ENCODE peak calls at places on chromosomes 7 and 10, in ten cellular contexts. One of them, this sample, is unnamed.

GRCh38 chr7:131898418-131898817 is 342.0 kb upstream of the PODXL start:
- DNase-seq in tibial nerve: no peak
- DNase-seq in effector memory CD4-positive, alpha-beta T cell: no peak
- DNase-seq in adrenal gland: no peak
- DNase-seq in astrocyte: peak; percentile 77
- DNase-seq in right lobe of liver: peak; percentile 11
- DNase-seq in mesenchymal stem cell: no peak
- DNase-seq in NT2/D1: no peak
- DNase-seq in psoas muscle: no peak
- DNase-seq in HCT116: no peak
- DNase-seq in this sample: no peak

GRCh38 chr7:37208528-37208927 is 240.1 kb downstream of the ELMO1 start:
- DNase-seq in psoas muscle: peak; percentile 60
- DNase-seq in right lobe of liver: peak; percentile 84
- DNase-seq in HCT116: peak; percentile 43
- DNase-seq in mesenchymal stem cell: peak; percentile 82
- DNase-seq in tibial nerve: peak; percentile 82
- DNase-seq in effector memory CD4-positive, alpha-beta T cell: no peak
- DNase-seq in adrenal gland: peak; percentile 91
- DNase-seq in astrocyte: peak; percentile 38
- DNase-seq in NT2/D1: peak; percentile 55
- DNase-seq in this sample: peak; percentile 49

GRCh38 chr7:36787933-36788378 is 63.7 kb upstream of the AOAH start:
- DNase-seq in tibial nerve: no peak
- DNase-seq in right lobe of liver: no peak
- DNase-seq in psoas muscle: no peak
- DNase-seq in effector memory CD4-positive, alpha-beta T cell: no peak
- DNase-seq in adrenal gland: no peak
- DNase-seq in astrocyte: no peak
- DNase-seq in HCT116: no peak
- DNase-seq in mesenchymal stem cell: no peak
- DNase-seq in NT2/D1: no peak
- DNase-seq in this sample: no peak

GRCh38 chr7:36287371-36288241 is 102.1 kb upstream of the ANLN start:
- DNase-seq in tibial nerve: no peak
- DNase-seq in right lobe of liver: no peak
- DNase-seq in HCT116: no peak
- DNase-seq in psoas muscle: peak; percentile 48
- DNase-seq in adrenal gland: no peak
- DNase-seq in mesenchymal stem cell: no peak
- DNase-seq in NT2/D1: no peak
- DNase-seq in effector memory CD4-positive, alpha-beta T cell: peak; percentile 30
- DNase-seq in astrocyte: no peak
- DNase-seq in this sample: no peak

GRCh38 chr7:136956671-136957070 is 88.2 kb downstream of the CHRM2 start:
- DNase-seq in right lobe of liver: no peak
- DNase-seq in adrenal gland: no peak
- DNase-seq in tibial nerve: no peak
- DNase-seq in mesenchymal stem cell: peak; percentile 81
- DNase-seq in NT2/D1: no peak
- DNase-seq in astrocyte: peak; percentile 55
- DNase-seq in HCT116: no peak
- DNase-seq in psoas muscle: no peak
- DNase-seq in effector memory CD4-positive, alpha-beta T cell: no peak
- DNase-seq in this sample: no peak

GRCh38 chr7:91079491-91079890 is 184.7 kb upstream of the FZD1 start:
- DNase-seq in HCT116: no peak
- DNase-seq in NT2/D1: no peak
- DNase-seq in astrocyte: peak; percentile 67
- DNase-seq in mesenchymal stem cell: no peak
- DNase-seq in effector memory CD4-positive, alpha-beta T cell: no peak
- DNase-seq in psoas muscle: no peak
- DNase-seq in adrenal gland: no peak
- DNase-seq in right lobe of liver: no peak
- DNase-seq in tibial nerve: no peak
- DNase-seq in this sample: no peak

GRCh38 chr10:127151981-127152699 is 44.3 kb downstream of the INSYN2A start:
- DNase-seq in tibial nerve: no peak
- DNase-seq in right lobe of liver: peak; percentile 90
- DNase-seq in astrocyte: peak; percentile 48
- DNase-seq in adrenal gland: no peak
- DNase-seq in mesenchymal stem cell: peak; percentile 59
- DNase-seq in psoas muscle: no peak
- DNase-seq in effector memory CD4-positive, alpha-beta T cell: no peak
- DNase-seq in NT2/D1: no peak
- DNase-seq in HCT116: no peak
- DNase-seq in this sample: no peak

GRCh38 chr7:142556745-142557144 is 192.5 kb upstream of the PRSS1 start:
- DNase-seq in astrocyte: peak; percentile 98
- DNase-seq in right lobe of liver: peak; percentile 73
- DNase-seq in tibial nerve: peak; percentile 40
- DNase-seq in adrenal gland: peak; percentile 66
- DNase-seq in psoas muscle: peak; percentile 62
- DNase-seq in HCT116: peak; percentile 71
- DNase-seq in NT2/D1: peak; percentile 43
- DNase-seq in mesenchymal stem cell: peak; percentile 86
- DNase-seq in effector memory CD4-positive, alpha-beta T cell: no peak
- DNase-seq in this sample: no peak

GRCh38 chr10:100186253-100186780 is 488 bp upstream of the ERLIN1 start:
- DNase-seq in NT2/D1: no peak
- DNase-seq in psoas muscle: peak; percentile 44
- DNase-seq in HCT116: no peak
- DNase-seq in adrenal gland: peak; percentile 67
- DNase-seq in mesenchymal stem cell: no peak
- DNase-seq in effector memory CD4-positive, alpha-beta T cell: no peak
- DNase-seq in right lobe of liver: no peak
- DNase-seq in astrocyte: no peak
- DNase-seq in tibial nerve: peak; percentile 10
- DNase-seq in this sample: peak; percentile 57

GRCh38 chr10:103932996-103933395 is 15.0 kb upstream of the STN1 start:
- DNase-seq in adrenal gland: no peak
- DNase-seq in mesenchymal stem cell: no peak
- DNase-seq in HCT116: no peak
- DNase-seq in tibial nerve: no peak
- DNase-seq in astrocyte: no peak
- DNase-seq in effector memory CD4-positive, alpha-beta T cell: no peak
- DNase-seq in NT2/D1: no peak
- DNase-seq in right lobe of liver: no peak
- DNase-seq in psoas muscle: no peak
- DNase-seq in this sample: no peak

GRCh38 chr7:20578257-20578771 is 37.2 kb upstream of the ABCB5 start:
- DNase-seq in mesenchymal stem cell: no peak
- DNase-seq in adrenal gland: no peak
- DNase-seq in HCT116: no peak
- DNase-seq in psoas muscle: no peak
- DNase-seq in right lobe of liver: no peak
- DNase-seq in NT2/D1: no peak
- DNase-seq in tibial nerve: no peak
- DNase-seq in astrocyte: no peak
- DNase-seq in effector memory CD4-positive, alpha-beta T cell: no peak
- DNase-seq in this sample: no peak

GRCh38 chr7:113639221-113639620 is 279.6 kb downstream of the PPP1R3A start:
- DNase-seq in HCT116: no peak
- DNase-seq in effector memory CD4-positive, alpha-beta T cell: no peak
- DNase-seq in right lobe of liver: no peak
- DNase-seq in adrenal gland: no peak
- DNase-seq in astrocyte: no peak
- DNase-seq in mesenchymal stem cell: no peak
- DNase-seq in tibial nerve: no peak
- DNase-seq in psoas muscle: no peak
- DNase-seq in NT2/D1: no peak
- DNase-seq in this sample: no peak

GRCh38 chr10:7872041-7872442 is 53.7 kb downstream of the TAF3 start:
- DNase-seq in psoas muscle: no peak
- DNase-seq in tibial nerve: no peak
- DNase-seq in right lobe of liver: no peak
- DNase-seq in astrocyte: no peak
- DNase-seq in effector memory CD4-positive, alpha-beta T cell: no peak
- DNase-seq in adrenal gland: no peak
- DNase-seq in mesenchymal stem cell: peak; percentile 38
- DNase-seq in HCT116: peak; percentile 0
- DNase-seq in NT2/D1: no peak
- DNase-seq in this sample: no peak

GRCh38 chr7:43642897-43643630 is 60.2 kb downstream of the STK17A start:
- DNase-seq in mesenchymal stem cell: no peak
- DNase-seq in NT2/D1: no peak
- DNase-seq in tibial nerve: no peak
- DNase-seq in adrenal gland: no peak
- DNase-seq in effector memory CD4-positive, alpha-beta T cell: no peak
- DNase-seq in psoas muscle: no peak
- DNase-seq in HCT116: no peak
- DNase-seq in astrocyte: no peak
- DNase-seq in right lobe of liver: no peak
- DNase-seq in this sample: no peak

GRCh38 chr7:43643842-43644241 is 60.9 kb downstream of the STK17A start:
- DNase-seq in psoas muscle: no peak
- DNase-seq in tibial nerve: no peak
- DNase-seq in NT2/D1: no peak
- DNase-seq in mesenchymal stem cell: no peak
- DNase-seq in HCT116: no peak
- DNase-seq in right lobe of liver: no peak
- DNase-seq in effector memory CD4-positive, alpha-beta T cell: no peak
- DNase-seq in adrenal gland: no peak
- DNase-seq in astrocyte: no peak
- DNase-seq in this sample: no peak

GRCh38 chr7:43640679-43641078 is 57.8 kb downstream of the STK17A start:
- DNase-seq in astrocyte: no peak
- DNase-seq in psoas muscle: no peak
- DNase-seq in NT2/D1: no peak
- DNase-seq in effector memory CD4-positive, alpha-beta T cell: no peak
- DNase-seq in HCT116: no peak
- DNase-seq in adrenal gland: no peak
- DNase-seq in tibial nerve: no peak
- DNase-seq in mesenchymal stem cell: no peak
- DNase-seq in right lobe of liver: no peak
- DNase-seq in this sample: no peak

GRCh38 chr7:43637114-43637806 is 54.4 kb downstream of the STK17A start:
- DNase-seq in HCT116: no peak
- DNase-seq in psoas muscle: no peak
- DNase-seq in astrocyte: peak; percentile 63
- DNase-seq in right lobe of liver: no peak
- DNase-seq in mesenchymal stem cell: peak; percentile 62
- DNase-seq in effector memory CD4-positive, alpha-beta T cell: no peak
- DNase-seq in NT2/D1: no peak
- DNase-seq in adrenal gland: no peak
- DNase-seq in tibial nerve: no peak
- DNase-seq in this sample: no peak

GRCh38 chr7:43639858-43640491 is 57.1 kb downstream of the STK17A start:
- DNase-seq in astrocyte: peak; percentile 91
- DNase-seq in adrenal gland: peak; percentile 89
- DNase-seq in NT2/D1: peak; percentile 58
- DNase-seq in psoas muscle: no peak
- DNase-seq in mesenchymal stem cell: peak; percentile 76
- DNase-seq in effector memory CD4-positive, alpha-beta T cell: no peak
- DNase-seq in tibial nerve: peak; percentile 40
- DNase-seq in right lobe of liver: peak; percentile 81
- DNase-seq in HCT116: no peak
- DNase-seq in this sample: peak; percentile 89
- H3K36me3 ChIP-seq in astrocyte: peaks cover 18% of the 10 kb centered on the region
- H3K36me3 ChIP-seq in adrenal gland: peaks cover 12% of the 10 kb centered on the region
- H3K36me3 ChIP-seq in NT2/D1: peaks cover 83% of the 10 kb centered on the region
- H3K36me3 ChIP-seq in psoas muscle: peaks cover 3% of the 10 kb centered on the region
- H3K36me3 ChIP-seq in mesenchymal stem cell: peaks cover 72% of the 10 kb centered on the region
- H3K36me3 ChIP-seq in effector memory CD4-positive, alpha-beta T cell: peaks cover 28% of the 10 kb centered on the region
- H3K36me3 ChIP-seq in tibial nerve: no peaks in the 10 kb centered on the region
- H3K36me3 ChIP-seq in right lobe of liver: no peaks in the 10 kb centered on the region
- H3K36me3 ChIP-seq in HCT116: peaks cover 29% of the 10 kb centered on the region
- H3K36me3 ChIP-seq in this sample: peaks cover 38% of the 10 kb centered on the region

DNA sequence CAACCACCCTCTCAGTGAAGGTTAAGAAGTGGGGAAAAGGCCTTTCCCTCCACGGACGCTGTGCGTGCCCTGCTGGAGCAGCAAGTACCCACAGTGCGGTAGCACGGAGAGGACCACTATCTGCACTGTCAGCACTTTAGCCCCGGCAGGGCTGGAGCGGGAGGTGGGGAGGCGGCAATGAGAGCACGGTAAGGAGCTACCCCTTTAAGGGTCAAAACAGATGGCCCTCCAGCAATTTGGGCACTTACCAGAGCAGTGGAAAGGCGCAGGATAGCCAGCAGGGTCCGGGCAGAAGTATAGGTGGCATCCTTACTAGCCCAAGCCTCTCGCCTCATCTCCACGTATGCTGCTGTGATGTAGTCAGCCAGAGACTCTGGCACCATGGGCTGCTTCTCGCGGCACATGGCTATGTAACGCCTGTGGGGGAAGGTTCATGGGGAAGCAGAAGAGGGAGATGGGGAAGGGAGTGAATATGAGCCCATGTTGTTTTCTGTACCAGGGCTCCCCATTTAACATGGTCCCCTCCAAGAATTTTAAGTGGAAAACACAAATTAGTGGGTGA is 5.2 kb downstream of the COPS6 start:
- DNase-seq in psoas muscle: no peak
- DNase-seq in tibial nerve: no peak
- DNase-seq in effector memory CD4-positive, alpha-beta T cell: no peak
- DNase-seq in astrocyte: no peak
- DNase-seq in adrenal gland: no peak
- DNase-seq in mesenchymal stem cell: no peak
- DNase-seq in right lobe of liver: no peak
- DNase-seq in NT2/D1: no peak
- DNase-seq in HCT116: no peak
- DNase-seq in this sample: no peak
- H3K36me3 ChIP-seq in psoas muscle: peaks cover 12% of the 10 kb centered on the region
- H3K36me3 ChIP-seq in tibial nerve: peaks cover 7% of the 10 kb centered on the region
- H3K36me3 ChIP-seq in effector memory CD4-positive, alpha-beta T cell: peaks cover 83% of the 10 kb centered on the region
- H3K36me3 ChIP-seq in astrocyte: peaks cover 79% of the 10 kb centered on the region
- H3K36me3 ChIP-seq in adrenal gland: peaks cover 86% of the 10 kb centered on the region
- H3K36me3 ChIP-seq in mesenchymal stem cell: peaks cover 86% of the 10 kb centered on the region
- H3K36me3 ChIP-seq in right lobe of liver: peaks cover 74% of the 10 kb centered on the region
- H3K36me3 ChIP-seq in NT2/D1: peaks cover 85% of the 10 kb centered on the region
- H3K36me3 ChIP-seq in HCT116: peaks cover 60% of the 10 kb centered on the region
- H3K36me3 ChIP-seq in this sample: peaks cover 87% of the 10 kb centered on the region

GRCh38 chr7:71864130-71864529 is 548.0 kb downstream of the CALN1 start:
- DNase-seq in adrenal gland: no peak
- DNase-seq in tibial nerve: no peak
- DNase-seq in right lobe of liver: no peak
- DNase-seq in effector memory CD4-positive, alpha-beta T cell: no peak
- DNase-seq in psoas muscle: no peak
- DNase-seq in HCT116: no peak
- DNase-seq in mesenchymal stem cell: no peak
- DNase-seq in NT2/D1: no peak
- DNase-seq in astrocyte: no peak
- DNase-seq in this sample: no peak
- H3K36me3 ChIP-seq in adrenal gland: no peaks in the 10 kb centered on the region
- H3K36me3 ChIP-seq in tibial nerve: no peaks in the 10 kb centered on the region
- H3K36me3 ChIP-seq in right lobe of liver: no peaks in the 10 kb centered on the region
- H3K36me3 ChIP-seq in effector memory CD4-positive, alpha-beta T cell: no peaks in the 10 kb centered on the region
- H3K36me3 ChIP-seq in psoas muscle: no peaks in the 10 kb centered on the region
- H3K36me3 ChIP-seq in HCT116: no peaks in the 10 kb centered on the region
- H3K36me3 ChIP-seq in mesenchymal stem cell: no peaks in the 10 kb centered on the region
- H3K36me3 ChIP-seq in NT2/D1: no peaks in the 10 kb centered on the region
- H3K36me3 ChIP-seq in astrocyte: no peaks in the 10 kb centered on the region
- H3K36me3 ChIP-seq in this sample: no peaks in the 10 kb centered on the region

DNA sequence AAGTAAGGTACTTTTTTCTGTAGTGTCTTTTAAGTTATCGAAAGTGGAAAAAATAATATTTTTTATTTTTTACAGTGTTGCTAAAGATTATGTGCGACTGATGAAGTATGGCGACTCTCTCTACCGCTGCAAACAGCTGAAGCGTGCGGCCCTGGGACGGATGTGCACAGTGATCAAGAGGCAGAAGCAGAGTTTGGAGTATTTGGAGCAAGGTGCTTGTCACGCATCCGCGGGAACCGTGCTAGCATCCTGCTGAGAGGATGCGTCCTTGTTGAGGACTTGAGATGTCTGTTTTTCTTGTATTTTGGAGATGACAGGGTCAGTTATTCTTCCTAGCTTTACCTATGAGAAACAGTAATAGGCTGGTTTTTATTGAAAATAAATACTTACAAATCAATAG is 7.8 kb downstream of the GTPBP4 start:
- DNase-seq in mesenchymal stem cell: no peak
- DNase-seq in astrocyte: no peak
- DNase-seq in NT2/D1: no peak
- DNase-seq in effector memory CD4-positive, alpha-beta T cell: no peak
- DNase-seq in adrenal gland: peak; percentile 29
- DNase-seq in right lobe of liver: no peak
- DNase-seq in tibial nerve: no peak
- DNase-seq in psoas muscle: no peak
- DNase-seq in HCT116: no peak
- DNase-seq in this sample: no peak
- H3K36me3 ChIP-seq in mesenchymal stem cell: peaks cover 89% of the 10 kb centered on the region
- H3K36me3 ChIP-seq in astrocyte: peaks cover 72% of the 10 kb centered on the region
- H3K36me3 ChIP-seq in NT2/D1: peaks cover 87% of the 10 kb centered on the region
- H3K36me3 ChIP-seq in effector memory CD4-positive, alpha-beta T cell: peaks cover 80% of the 10 kb centered on the region
- H3K36me3 ChIP-seq in adrenal gland: peaks cover 82% of the 10 kb centered on the region
- H3K36me3 ChIP-seq in right lobe of liver: peaks cover 62% of the 10 kb centered on the region
- H3K36me3 ChIP-seq in tibial nerve: peaks cover 3% of the 10 kb centered on the region
- H3K36me3 ChIP-seq in psoas muscle: peaks cover 18% of the 10 kb centered on the region
- H3K36me3 ChIP-seq in HCT116: peaks cover 60% of the 10 kb centered on the region
- H3K36me3 ChIP-seq in this sample: peaks cover 85% of the 10 kb centered on the region

This sample was measured in HAP-1.